ENCODE peak calls at places on chromosomes 3 and 15, in six cellular contexts. One of them, this sample, is unnamed.

GRCh38 chr15:65085207-65085753 is 8.7 kb downstream of the KBTBD13 start:
- DNase-seq in aorta: peak
- DNase-seq in mesenchymal stem cell: no peak
- DNase-seq in OCI-LY7: no peak
- DNase-seq in H1: no peak
- DNase-seq in colonic mucosa: no peak
- DNase-seq in this sample: no peak

GRCh38 chr3:188169826-188170455 is 16.0 kb downstream of the LPP start:
- DNase-seq in H1: no peak
- DNase-seq in colonic mucosa: no peak
- DNase-seq in aorta: peak
- DNase-seq in mesenchymal stem cell: no peak
- DNase-seq in OCI-LY7: no peak
- DNase-seq in this sample: no peak

GRCh38 chr3:66482005-66482404 is 18.8 kb downstream of the LRIG1 start:
- DNase-seq in colonic mucosa: no peak
- DNase-seq in OCI-LY7: peak
- DNase-seq in aorta: no peak
- DNase-seq in mesenchymal stem cell: no peak
- DNase-seq in H1: no peak
- DNase-seq in this sample: no peak

GRCh38 chr3:105402287-105402801 is 35.6 kb downstream of the ALCAM start:
- DNase-seq in mesenchymal stem cell: peak
- DNase-seq in aorta: peak
- DNase-seq in colonic mucosa: no peak
- DNase-seq in H1: no peak
- DNase-seq in OCI-LY7: no peak
- DNase-seq in this sample: peak

GRCh38 chr15:45714501-45715488 is 80.0 kb downstream of the SQOR start:
- DNase-seq in H1: peak
- DNase-seq in mesenchymal stem cell: peak
- DNase-seq in aorta: no peak
- DNase-seq in colonic mucosa: peak
- DNase-seq in OCI-LY7: peak
- DNase-seq in this sample: peak

GRCh38 chr15:39165026-39165706 is 415.7 kb upstream of the THBS1 start:
- DNase-seq in aorta: no peak
- DNase-seq in mesenchymal stem cell: no peak
- DNase-seq in colonic mucosa: no peak
- DNase-seq in H1: no peak
- DNase-seq in OCI-LY7: no peak
- DNase-seq in this sample: no peak

GRCh38 chr3:9109570-9109914 is 139.9 kb downstream of the SRGAP3 start:
- DNase-seq in H1: no peak
- DNase-seq in colonic mucosa: no peak
- DNase-seq in aorta: no peak
- DNase-seq in OCI-LY7: no peak
- DNase-seq in mesenchymal stem cell: no peak
- DNase-seq in this sample: no peak

GRCh38 chr15:60840703-60841411 is 361.9 kb upstream of the ICE2 start:
- DNase-seq in OCI-LY7: no peak
- DNase-seq in colonic mucosa: no peak
- DNase-seq in mesenchymal stem cell: no peak
- DNase-seq in H1: no peak
- DNase-seq in aorta: no peak
- DNase-seq in this sample: no peak

GRCh38 chr3:13013994-13014754 is 59.1 kb downstream of the IQSEC1 start:
- DNase-seq in mesenchymal stem cell: no peak
- DNase-seq in colonic mucosa: no peak
- DNase-seq in OCI-LY7: peak
- DNase-seq in H1: no peak
- DNase-seq in aorta: peak
- DNase-seq in this sample: no peak

GRCh38 chr15:61839541-61839940 is 220.7 kb downstream of the VPS13C start:
- DNase-seq in mesenchymal stem cell: peak
- DNase-seq in H1: no peak
- DNase-seq in aorta: no peak
- DNase-seq in colonic mucosa: no peak
- DNase-seq in OCI-LY7: no peak
- DNase-seq in this sample: no peak

GRCh38 chr3:186609247-186609868 is 3.5 kb upstream of the AHSG start:
- DNase-seq in OCI-LY7: peak
- DNase-seq in H1: no peak
- DNase-seq in colonic mucosa: peak
- DNase-seq in aorta: no peak
- DNase-seq in mesenchymal stem cell: no peak
- DNase-seq in this sample: peak

GRCh38 chr3:181298421-181298820 is 308.9 kb upstream of the DNAJC19 start:
- DNase-seq in mesenchymal stem cell: no peak
- DNase-seq in OCI-LY7: no peak
- DNase-seq in H1: no peak
- DNase-seq in colonic mucosa: no peak
- DNase-seq in aorta: no peak
- DNase-seq in this sample: no peak

GRCh38 chr15:40904552-40905201 is 10.4 kb downstream of the VPS18 start:
- DNase-seq in aorta: no peak
- DNase-seq in colonic mucosa: no peak
- DNase-seq in OCI-LY7: no peak
- DNase-seq in mesenchymal stem cell: no peak
- DNase-seq in H1: no peak
- DNase-seq in this sample: no peak

GRCh38 chr15:74843891-74844299 is 939 bp upstream of the ULK3 start:
- DNase-seq in colonic mucosa: no peak
- DNase-seq in aorta: peak
- DNase-seq in mesenchymal stem cell: no peak
- DNase-seq in H1: no peak
- DNase-seq in OCI-LY7: no peak
- DNase-seq in this sample: no peak

GRCh38 chr3:52213005-52213404 is 12.4 kb downstream of the TLR9 start:
- DNase-seq in OCI-LY7: no peak
- DNase-seq in aorta: no peak
- DNase-seq in H1: no peak
- DNase-seq in colonic mucosa: no peak
- DNase-seq in mesenchymal stem cell: no peak
- DNase-seq in this sample: no peak

GRCh38 chr3:120909602-120909878 is 1.5 kb downstream of the STXBP5L start:
- DNase-seq in aorta: no peak
- DNase-seq in OCI-LY7: peak
- DNase-seq in mesenchymal stem cell: no peak
- DNase-seq in H1: peak
- DNase-seq in colonic mucosa: no peak
- DNase-seq in this sample: no peak

DNA sequence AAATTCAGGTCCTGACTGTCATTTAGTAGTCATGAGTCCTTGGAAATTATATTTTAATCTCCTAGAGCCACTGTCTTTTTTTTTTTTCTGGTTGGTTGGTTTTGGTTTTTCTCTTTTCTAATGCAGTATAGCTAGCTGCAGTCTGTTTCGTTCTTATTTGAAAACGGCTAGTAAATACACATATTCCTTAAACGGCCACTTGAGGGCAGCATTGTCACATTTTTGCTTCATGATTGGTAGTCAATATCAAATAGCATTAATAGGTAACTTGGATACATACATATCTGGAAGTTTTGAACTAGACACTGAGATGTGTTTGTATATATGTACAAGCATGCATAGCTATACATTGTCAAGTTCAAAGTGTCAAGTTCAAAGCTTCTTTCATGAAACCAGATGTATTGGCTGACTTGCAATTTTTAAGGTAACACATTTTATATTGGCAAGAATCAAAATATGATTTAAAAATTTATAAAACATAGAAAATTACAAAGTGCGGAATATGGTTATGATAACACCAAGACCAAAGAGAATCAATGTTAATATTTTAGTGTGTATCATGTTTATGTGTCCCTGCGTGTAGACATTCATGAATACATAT is 22.5 kb downstream of the GABRA5 start:
- DNase-seq in aorta: no peak
- DNase-seq in colonic mucosa: peak
- DNase-seq in mesenchymal stem cell: peak
- DNase-seq in H1: peak
- DNase-seq in OCI-LY7: peak
- DNase-seq in this sample: peak
- H3K4me3 ChIP-seq in aorta: no peak
- H3K4me3 ChIP-seq in colonic mucosa: no peak
- H3K4me3 ChIP-seq in mesenchymal stem cell: no peak
- H3K4me3 ChIP-seq in H1: no peak
- H3K4me3 ChIP-seq in OCI-LY7: no peak
- H3K4me3 ChIP-seq in this sample: no peak

DNA sequence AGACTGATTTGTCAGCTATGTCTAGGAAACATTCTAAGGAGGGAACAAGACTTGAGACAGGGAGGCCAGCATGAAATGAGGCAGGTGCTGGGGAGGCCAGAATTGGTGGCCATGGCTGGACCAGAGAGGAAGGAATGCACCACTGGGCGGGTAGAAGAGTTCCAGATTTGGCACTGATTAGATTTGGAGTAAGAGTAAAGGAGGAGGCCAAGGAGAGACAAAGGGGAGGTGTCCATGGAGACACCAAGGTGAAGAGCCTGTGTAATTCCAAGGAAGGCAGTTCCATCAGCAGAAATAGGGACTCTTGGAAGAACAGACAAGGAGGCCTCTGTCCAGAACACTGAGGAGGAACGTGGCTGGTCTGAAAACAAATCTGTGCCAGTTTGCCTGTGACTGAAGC is 1.8 kb downstream of the ARNT2 start:
- DNase-seq in H1: no peak
- DNase-seq in mesenchymal stem cell: no peak
- DNase-seq in aorta: no peak
- DNase-seq in colonic mucosa: no peak
- DNase-seq in OCI-LY7: no peak
- DNase-seq in this sample: no peak
- H3K4me3 ChIP-seq in H1: no peak
- H3K4me3 ChIP-seq in mesenchymal stem cell: no peak
- H3K4me3 ChIP-seq in aorta: no peak
- H3K4me3 ChIP-seq in colonic mucosa: no peak
- H3K4me3 ChIP-seq in OCI-LY7: no peak
- H3K4me3 ChIP-seq in this sample: no peak

DNA sequence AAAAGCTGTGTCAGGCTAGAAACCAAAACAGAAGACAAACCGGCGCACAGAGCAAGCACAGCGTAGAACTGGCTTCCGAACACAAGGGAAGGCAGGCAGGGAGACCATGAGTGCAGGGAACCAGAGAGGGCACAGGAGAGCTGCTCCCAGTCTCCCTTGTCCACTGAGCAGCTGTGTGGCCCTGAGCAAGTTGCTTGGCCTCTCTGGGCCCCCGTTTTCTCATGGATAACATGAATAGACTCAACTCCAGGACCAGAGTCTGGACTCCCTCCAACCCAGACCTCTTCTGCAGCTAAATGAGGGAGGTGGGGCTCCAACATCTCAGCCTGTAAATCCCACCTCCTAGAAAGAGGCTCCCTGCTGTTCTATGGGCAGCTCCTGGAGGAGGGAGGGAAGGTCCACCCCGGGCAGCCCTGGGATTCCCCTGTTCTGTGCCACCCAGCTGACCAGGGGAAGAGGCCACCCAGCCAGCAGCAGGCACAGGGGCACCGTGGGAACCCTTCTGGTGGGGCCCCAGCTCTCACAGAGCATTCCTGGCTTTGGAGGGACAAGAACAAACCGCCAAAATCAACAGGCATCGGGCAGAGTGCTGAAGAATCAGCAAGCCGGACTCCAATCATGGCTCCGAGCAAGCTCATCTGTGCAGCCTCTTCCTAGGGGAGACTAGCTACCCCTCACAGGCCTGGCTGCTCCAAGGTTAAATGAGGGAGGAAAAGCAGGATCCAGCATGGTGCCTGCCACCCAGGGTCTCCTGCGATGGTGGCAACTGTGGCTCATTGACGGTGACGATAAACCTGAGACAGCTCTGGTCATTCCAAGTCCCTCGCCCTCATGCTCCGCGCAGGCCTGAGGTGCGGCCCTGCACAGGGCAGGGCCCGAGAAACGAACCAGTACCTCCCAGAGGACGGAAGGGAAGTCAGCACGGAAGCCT is 15.1 kb downstream of the XXYLT1 start:
- DNase-seq in colonic mucosa: peak
- DNase-seq in H1: peak
- DNase-seq in aorta: peak
- DNase-seq in OCI-LY7: no peak
- DNase-seq in mesenchymal stem cell: no peak
- DNase-seq in this sample: no peak
- H3K4me3 ChIP-seq in colonic mucosa: no peak
- H3K4me3 ChIP-seq in H1: no peak
- H3K4me3 ChIP-seq in aorta: no peak
- H3K4me3 ChIP-seq in OCI-LY7: no peak
- H3K4me3 ChIP-seq in mesenchymal stem cell: no peak
- H3K4me3 ChIP-seq in this sample: no peak

GRCh38 chr15:77027697-77028450 is 32.9 kb downstream of the PSTPIP1 start:
- DNase-seq in OCI-LY7: no peak
- DNase-seq in mesenchymal stem cell: no peak
- DNase-seq in colonic mucosa: peak
- DNase-seq in H1: peak
- DNase-seq in aorta: peak
- DNase-seq in this sample: no peak
- H3K4me3 ChIP-seq in OCI-LY7: no peak
- H3K4me3 ChIP-seq in mesenchymal stem cell: peak
- H3K4me3 ChIP-seq in colonic mucosa: peak
- H3K4me3 ChIP-seq in H1: peak
- H3K4me3 ChIP-seq in aorta: no peak
- H3K4me3 ChIP-seq in this sample: no peak